ENCODE peak calls at places on chromosomes 12 and 14, in nine cellular contexts. Y, R, Z, G, F, P, C, K and I are unnamed samples.

GRCh38 chr14:43647302-43647701 is 859.8 kb downstream of the FSCB start:
- DNase-seq in Y (no peak), R (peak), Z (no peak), G (no peak), F (no peak), P (no peak), C (no peak), K (no peak), I (no peak)

GRCh38 chr12:9606736-9607372 is 862 bp downstream of the KLRB1 start:
- DNase-seq in Y (no peak), R (no peak), Z (no peak), G (no peak), F (no peak), P (no peak), C (no peak), K (no peak), I (no peak)

GRCh38 chr12:26088999-26089398 is 35.8 kb downstream of the BHLHE41 start:
- DNase-seq in Y (no peak), R (peak), Z (no peak), G (peak), F (no peak), P (no peak), C (no peak), K (no peak), I (no peak)

GRCh38 chr12:31405021-31405420 is 79.1 kb upstream of the SINHCAF start:
- DNase-seq in Y (no peak), R (no peak), Z (no peak), G (no peak), F (no peak), P (no peak), C (no peak), K (no peak), I (no peak)

GRCh38 chr14:38238881-38239280 is 17.0 kb downstream of the CLEC14A start:
- DNase-seq in Y (peak), R (no peak), Z (no peak), G (no peak), F (no peak), P (no peak), C (no peak), K (no peak), I (no peak)

GRCh38 chr14:68181395-68182326 is 362.1 kb downstream of the RAD51B start:
- DNase-seq in Y (peak), R (no peak), Z (no peak), G (peak), F (peak), P (no peak), C (no peak), K (no peak), I (no peak)

GRCh38 chr14:104708606-104709268 is 15.3 kb upstream of the ADSS1 start:
- DNase-seq in Y (peak), R (peak), Z (peak), G (peak), F (peak), P (peak), C (peak), K (no peak), I (peak)

GRCh38 chr12:16021026-16021425 is 109.9 kb downstream of the DERA start:
- DNase-seq in Y (no peak), R (no peak), Z (no peak), G (no peak), F (no peak), P (no peak), C (no peak), K (no peak), I (no peak)

GRCh38 chr12:47705239-47705570 is 625 bp downstream of the RPAP3 start:
- DNase-seq in Y (no peak), R (no peak), Z (no peak), G (no peak), F (peak), P (no peak), C (no peak), K (no peak), I (no peak)

GRCh38 chr14:58415636-58416559 is 11.4 kb downstream of the TIMM9 start:
- DNase-seq in Y (no peak), R (no peak), Z (no peak), G (no peak), F (no peak), P (no peak), C (no peak), K (no peak), I (no peak)

GRCh38 chr12:125403843-125404242 is 338.6 kb downstream of the AACS start:
- DNase-seq in Y (no peak), R (no peak), Z (no peak), G (no peak), F (no peak), P (no peak), C (no peak), K (no peak), I (no peak)

GRCh38 chr14:104137297-104138097 is 890 bp upstream of the KIF26A start:
- DNase-seq in Y (peak), R (peak), Z (peak), G (peak), F (peak), P (peak), C (peak), K (no peak), I (peak)

GRCh38 chr14:24172871-24173281 is 996 bp downstream of the REC8 start:
- DNase-seq in Y (no peak), R (no peak), Z (no peak), G (no peak), F (no peak), P (no peak), C (no peak), K (no peak), I (no peak)

GRCh38 chr14:32342151-32342853 is 13.2 kb downstream of the AKAP6 start:
- DNase-seq in Y (no peak), R (no peak), Z (no peak), G (peak), F (no peak), P (no peak), C (no peak), K (no peak), I (no peak)

GRCh38 chr12:130454296-130454695 is 116.6 kb downstream of the PIWIL1 start:
- DNase-seq in Y (no peak), R (no peak), Z (no peak), G (no peak), F (no peak), P (no peak), C (no peak), K (no peak), I (no peak)

GRCh38 chr12:42960087-42960527 is 370.6 kb upstream of the PRICKLE1 start:
- DNase-seq in Y (peak), R (no peak), Z (no peak), G (peak), F (no peak), P (no peak), C (no peak), K (no peak), I (no peak)

GRCh38 chr12:39605996-39606395 is 13.6 kb downstream of the ABCD2 start:
- DNase-seq in Y (peak), R (no peak), Z (no peak), G (peak), F (no peak), P (no peak), C (no peak), K (no peak), I (no peak)

GRCh38 chr12:68075416-68075815 is 84.1 kb downstream of the IFNG start:
- DNase-seq in Y (no peak), R (no peak), Z (no peak), G (no peak), F (no peak), P (no peak), C (no peak), K (no peak), I (no peak)

GRCh38 chr14:64992328-64992885 is 5.7 kb downstream of the FNTB start:
- DNase-seq in Y (no peak), R (peak), Z (no peak), G (no peak), F (no peak), P (no peak), C (no peak), K (no peak), I (no peak)

GRCh38 chr12:45732250-45732649 is 2.7 kb downstream of the ARID2 start:
- DNase-seq in Y (peak), R (peak), Z (no peak), G (peak), F (peak), P (no peak), C (no peak), K (no peak), I (no peak)

GRCh38 chr12:41972196-41972994 is 172.3 kb downstream of the GXYLT1 start:
- DNase-seq in Y (no peak), R (no peak), Z (no peak), G (no peak), F (no peak), P (no peak), C (no peak), K (no peak), I (no peak)

GRCh38 chr14:71541271-71541670 is 391.0 kb upstream of the RGS6 start:
- DNase-seq in Y (no peak), R (no peak), Z (no peak), G (no peak), F (no peak), P (no peak), C (no peak), K (no peak), I (no peak)

GRCh38 chr12:132393991-132394949 is 64.9 kb upstream of the GALNT9 start:
- DNase-seq in Y (no peak), R (peak), Z (no peak), G (no peak), F (no peak), P (no peak), C (peak), K (no peak), I (no peak)